ENCODE peak calls at places on chromosomes 6 and 20, in seven cellular contexts. Y is GM20000; V is iris pigment epithelial cell; Z is Kasumi-1; M is effector memory CD8-positive, alpha-beta T cell; K is stimulated activated CD4-positive, alpha-beta T cell treated with anti-CD3 and anti-CD28 coated beads, Interleukin-2, amount 100 ng/mL, for 48 hours; R is RPMI7951. L is an unnamed sample.

GRCh38 chr6:131914967-131915751 is 36.0 kb downstream of the CCN2 start:
- DNase-seq in Y (peak; percentile 51), V (peak; percentile 84), Z (peak; percentile 78), M (peak; percentile 36), K (peak; percentile 37), R (peak; percentile 77), L (peak; percentile 39)

GRCh38 chr6:91786474-91787184 is 1199.8 kb upstream of the MAP3K7 start:
- DNase-seq in Y (no peak), V (no peak), Z (no peak), M (no peak), K (no peak), R (no peak), L (no peak)

GRCh38 chr6:12973302-12973865 is 256.8 kb downstream of the PHACTR1 start:
- DNase-seq in Y (no peak), V (peak; percentile 52), Z (no peak), M (no peak), K (no peak), R (no peak), L (no peak)

GRCh38 chr20:52806918-52807317 is 165.2 kb upstream of the TSHZ2 start:
- DNase-seq in Y (no peak), V (no peak), Z (no peak), M (no peak), K (no peak), R (no peak), L (no peak)

GRCh38 chr20:38812182-38812581 is 6.7 kb downstream of the PPP1R16B start:
- DNase-seq in Y (no peak), V (no peak), Z (no peak), M (no peak), K (no peak), R (no peak), L (no peak)

GRCh38 chr20:50346372-50347347 is 156.0 kb downstream of the CEBPB start:
- DNase-seq in Y (no peak), V (peak; percentile 89), Z (peak; percentile 67), M (no peak), K (no peak), R (peak; percentile 97), L (no peak)

GRCh38 chr6:83868639-83869038 is 9.2 kb downstream of the CYB5R4 start:
- DNase-seq in Y (no peak), V (peak; percentile 91), Z (no peak), M (no peak), K (no peak), R (peak; percentile 65), L (no peak)

GRCh38 chr6:26224940-26225847 is 138.0 kb downstream of the HFE start:
- DNase-seq in Y (no peak), V (peak; percentile 93), Z (no peak), M (no peak), K (no peak), R (no peak), L (no peak)

GRCh38 chr20:5862703-5863039 is 87.7 kb downstream of the TRMT6 start:
- DNase-seq in Y (no peak), V (peak; percentile 28), Z (no peak), M (no peak), K (no peak), R (no peak), L (no peak)

GRCh38 chr6:22113046-22113766 is 183.6 kb downstream of the PRL start:
- DNase-seq in Y (no peak), V (peak; percentile 100), Z (no peak), M (no peak), K (no peak), R (peak; percentile 85), L (no peak)

GRCh38 chr20:23995905-23996666 is 7.5 kb upstream of the GGTLC1 start:
- DNase-seq in Y (peak; percentile 35), V (peak; percentile 14), Z (peak; percentile 14), M (peak; percentile 47), K (peak; percentile 66), R (peak; percentile 41), L (peak; percentile 44)

GRCh38 chr20:59812286-59813125 is 120.9 kb downstream of the SYCP2 start:
- DNase-seq in Y (no peak), V (no peak), Z (no peak), M (no peak), K (no peak), R (no peak), L (no peak)